ENCODE peak calls at places on chromosome 20, in five cellular contexts. One of them, this sample, is unnamed. For H3K4me1, the result is how much of the 10 kb centered on the place peaks cover.

GRCh38 chr20:32972181-32973076 is 31.8 kb downstream of the SUN5 start:
- DNase-seq in A549: no peak
- DNase-seq in PC-3: no peak
- DNase-seq in endothelial cell of umbilical vein: peak
- DNase-seq in astrocyte: no peak
- DNase-seq in this sample: no peak

GRCh38 chr20:50580016-50580747 is 70.0 kb downstream of the PTPN1 start:
- DNase-seq in PC-3: peak
- DNase-seq in A549: peak
- DNase-seq in astrocyte: no peak
- DNase-seq in endothelial cell of umbilical vein: peak
- DNase-seq in this sample: peak

GRCh38 chr20:48738399-48739304 is 89.1 kb downstream of the PREX1 start:
- DNase-seq in PC-3: no peak
- DNase-seq in astrocyte: no peak
- DNase-seq in endothelial cell of umbilical vein: peak
- DNase-seq in A549: no peak
- DNase-seq in this sample: no peak

GRCh38 chr20:54197621-54198604 is 10.0 kb upstream of the PFDN4 start:
- DNase-seq in astrocyte: no peak
- DNase-seq in PC-3: peak
- DNase-seq in endothelial cell of umbilical vein: no peak
- DNase-seq in A549: peak
- DNase-seq in this sample: peak

GRCh38 chr20:16609066-16609465 is 35.8 kb upstream of the KIF16B start:
- DNase-seq in astrocyte: no peak
- DNase-seq in PC-3: no peak
- DNase-seq in A549: no peak
- DNase-seq in endothelial cell of umbilical vein: no peak
- DNase-seq in this sample: no peak

GRCh38 chr20:5118220-5119142 is 1.3 kb downstream of the PCNA start:
- DNase-seq in PC-3: no peak
- DNase-seq in endothelial cell of umbilical vein: peak
- DNase-seq in astrocyte: no peak
- DNase-seq in A549: no peak
- DNase-seq in this sample: peak

GRCh38 chr20:561437-562231 is 18.0 kb upstream of the CSNK2A1 start:
- DNase-seq in astrocyte: peak
- DNase-seq in endothelial cell of umbilical vein: peak
- DNase-seq in A549: peak
- DNase-seq in PC-3: peak
- DNase-seq in this sample: peak

GRCh38 chr20:19552144-19552895 is 205.7 kb upstream of the RIN2 start:
- DNase-seq in endothelial cell of umbilical vein: no peak
- DNase-seq in astrocyte: no peak
- DNase-seq in A549: peak
- DNase-seq in PC-3: no peak
- DNase-seq in this sample: peak

GRCh38 chr20:63124092-63124781 is 91.7 kb downstream of the YTHDF1 start:
- DNase-seq in endothelial cell of umbilical vein: no peak
- DNase-seq in A549: no peak
- DNase-seq in astrocyte: peak
- DNase-seq in PC-3: peak
- DNase-seq in this sample: no peak

GRCh38 chr20:13340088-13340487 is 119.0 kb downstream of the ISM1 start:
- DNase-seq in astrocyte: no peak
- DNase-seq in endothelial cell of umbilical vein: no peak
- DNase-seq in A549: no peak
- DNase-seq in PC-3: no peak
- DNase-seq in this sample: no peak

GRCh38 chr20:48787861-48788375 is 39.9 kb downstream of the PREX1 start:
- DNase-seq in astrocyte: peak
- DNase-seq in endothelial cell of umbilical vein: no peak
- DNase-seq in A549: peak
- DNase-seq in PC-3: peak
- DNase-seq in this sample: no peak

GRCh38 chr20:36845288-36845969 is 30.5 kb upstream of the TLDC2 start:
- DNase-seq in PC-3: no peak
- DNase-seq in astrocyte: no peak
- DNase-seq in endothelial cell of umbilical vein: no peak
- DNase-seq in A549: no peak
- DNase-seq in this sample: peak

GRCh38 chr20:48773837-48774418 is 53.9 kb downstream of the PREX1 start:
- DNase-seq in endothelial cell of umbilical vein: no peak
- DNase-seq in A549: no peak
- DNase-seq in PC-3: no peak
- DNase-seq in astrocyte: no peak
- DNase-seq in this sample: no peak

GRCh38 chr20:17304785-17305184 is 77.9 kb downstream of the PCSK2 start:
- DNase-seq in PC-3: no peak
- DNase-seq in A549: no peak
- DNase-seq in astrocyte: no peak
- DNase-seq in endothelial cell of umbilical vein: no peak
- DNase-seq in this sample: peak

GRCh38 chr20:49479785-49480184 is 2.7 kb downstream of the KCNB1 start:
- DNase-seq in astrocyte: no peak
- DNase-seq in endothelial cell of umbilical vein: no peak
- DNase-seq in A549: no peak
- DNase-seq in PC-3: no peak
- DNase-seq in this sample: peak

GRCh38 chr20:3929713-3930060 is 40.5 kb downstream of the PANK2 start:
- DNase-seq in PC-3: no peak
- DNase-seq in A549: no peak
- DNase-seq in endothelial cell of umbilical vein: no peak
- DNase-seq in astrocyte: no peak
- DNase-seq in this sample: no peak

GRCh38 chr20:51237278-51237677 is 214.4 kb upstream of the KCNG1 start:
- DNase-seq in astrocyte: no peak
- DNase-seq in A549: no peak
- DNase-seq in endothelial cell of umbilical vein: no peak
- DNase-seq in PC-3: no peak
- DNase-seq in this sample: no peak

GRCh38 chr20:3647418-3647817 is 15.8 kb downstream of the GFRA4 start:
- DNase-seq in endothelial cell of umbilical vein: no peak
- DNase-seq in astrocyte: no peak
- DNase-seq in PC-3: no peak
- DNase-seq in A549: no peak
- DNase-seq in this sample: no peak

GRCh38 chr20:35273449-35274171 is 4.3 kb downstream of the MMP24OS start:
- DNase-seq in astrocyte: no peak
- DNase-seq in A549: no peak
- DNase-seq in PC-3: no peak
- DNase-seq in endothelial cell of umbilical vein: no peak
- DNase-seq in this sample: peak

GRCh38 chr20:49230575-49231211 is 11.5 kb downstream of the DDX27 start:
- DNase-seq in endothelial cell of umbilical vein: no peak
- DNase-seq in astrocyte: no peak
- DNase-seq in A549: no peak
- DNase-seq in PC-3: no peak
- DNase-seq in this sample: no peak

GRCh38 chr20:35133735-35134134 is 13.4 kb downstream of the EDEM2 start:
- DNase-seq in A549: no peak
- DNase-seq in endothelial cell of umbilical vein: no peak
- DNase-seq in PC-3: no peak
- DNase-seq in astrocyte: no peak
- DNase-seq in this sample: no peak

GRCh38 chr20:35200255-35200654 is 26.2 kb upstream of the MMP24 start:
- DNase-seq in A549: no peak
- DNase-seq in endothelial cell of umbilical vein: no peak
- DNase-seq in astrocyte: peak
- DNase-seq in PC-3: peak
- DNase-seq in this sample: no peak

GRCh38 chr20:5001174-5002076 is at the start of gene SLC23A2:
- DNase-seq in A549: peak
- DNase-seq in astrocyte: peak
- DNase-seq in endothelial cell of umbilical vein: peak
- DNase-seq in PC-3: peak
- DNase-seq in this sample: peak

GRCh38 chr20:14879020-14879697 is 541.7 kb upstream of the FLRT3 start:
- DNase-seq in PC-3: peak
- DNase-seq in A549: peak
- DNase-seq in astrocyte: peak
- DNase-seq in endothelial cell of umbilical vein: peak
- DNase-seq in this sample: no peak

GRCh38 chr20:35317416-35317815 is 25.2 kb upstream of the FAM83C start:
- DNase-seq in A549: no peak
- DNase-seq in endothelial cell of umbilical vein: no peak
- DNase-seq in PC-3: no peak
- DNase-seq in astrocyte: no peak
- DNase-seq in this sample: no peak

GRCh38 chr20:18394363-18394762 is 72.5 kb downstream of the DZANK1 start:
- DNase-seq in astrocyte: no peak
- DNase-seq in A549: no peak
- DNase-seq in endothelial cell of umbilical vein: no peak
- DNase-seq in PC-3: no peak
- DNase-seq in this sample: peak

GRCh38 chr20:12287575-12287974 is 369.9 kb downstream of the BTBD3 start:
- DNase-seq in astrocyte: no peak
- DNase-seq in PC-3: peak
- DNase-seq in A549: no peak
- DNase-seq in endothelial cell of umbilical vein: no peak
- DNase-seq in this sample: no peak

GRCh38 chr20:48739395-48740268 is 88.2 kb downstream of the PREX1 start:
- DNase-seq in endothelial cell of umbilical vein: no peak
- DNase-seq in A549: no peak
- DNase-seq in PC-3: no peak
- DNase-seq in astrocyte: no peak
- DNase-seq in this sample: no peak

GRCh38 chr20:62989201-62989601 is 17.6 kb downstream of the BHLHE23 start:
- DNase-seq in astrocyte: no peak
- DNase-seq in endothelial cell of umbilical vein: no peak
- DNase-seq in PC-3: no peak
- DNase-seq in A549: no peak
- DNase-seq in this sample: no peak

GRCh38 chr20:44388466-44389023 is 33.0 kb downstream of the HNF4A start:
- DNase-seq in PC-3: peak
- DNase-seq in endothelial cell of umbilical vein: peak
- DNase-seq in astrocyte: peak
- DNase-seq in A549: peak
- DNase-seq in this sample: peak
- H3K4me2 ChIP-seq in PC-3: peak
- H3K4me2 ChIP-seq in endothelial cell of umbilical vein: no peak
- H3K4me2 ChIP-seq in astrocyte: no peak
- H3K4me2 ChIP-seq in A549: peak
- H3K4me2 ChIP-seq in this sample: no peak

DNA sequence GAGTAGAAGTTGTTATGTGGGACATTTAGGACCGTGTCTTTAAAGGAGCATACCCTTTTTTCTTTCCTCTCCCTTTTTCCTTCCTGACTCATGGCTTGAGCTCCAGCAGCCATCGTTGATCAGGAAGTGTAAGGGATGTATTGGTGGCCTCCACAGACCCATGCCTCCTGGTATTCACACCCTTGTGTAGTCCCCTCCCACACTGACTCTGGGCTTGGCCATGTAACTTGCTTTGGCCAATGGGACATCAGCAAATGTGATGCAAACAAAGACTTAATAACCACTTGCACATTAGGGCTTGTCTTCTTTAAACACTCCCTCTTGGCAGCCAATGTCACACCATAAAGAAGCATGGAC is 18.9 kb upstream of the SLC13A3 start:
- DNase-seq in PC-3: no peak
- DNase-seq in astrocyte: no peak
- DNase-seq in A549: no peak
- DNase-seq in endothelial cell of umbilical vein: no peak
- DNase-seq in this sample: no peak
- H3K4me1 ChIP-seq in PC-3: under half
- H3K4me1 ChIP-seq in astrocyte: under half
- H3K4me1 ChIP-seq in A549: under half
- H3K4me1 ChIP-seq in endothelial cell of umbilical vein: under half
- H3K4me1 ChIP-seq in this sample: under half

DNA sequence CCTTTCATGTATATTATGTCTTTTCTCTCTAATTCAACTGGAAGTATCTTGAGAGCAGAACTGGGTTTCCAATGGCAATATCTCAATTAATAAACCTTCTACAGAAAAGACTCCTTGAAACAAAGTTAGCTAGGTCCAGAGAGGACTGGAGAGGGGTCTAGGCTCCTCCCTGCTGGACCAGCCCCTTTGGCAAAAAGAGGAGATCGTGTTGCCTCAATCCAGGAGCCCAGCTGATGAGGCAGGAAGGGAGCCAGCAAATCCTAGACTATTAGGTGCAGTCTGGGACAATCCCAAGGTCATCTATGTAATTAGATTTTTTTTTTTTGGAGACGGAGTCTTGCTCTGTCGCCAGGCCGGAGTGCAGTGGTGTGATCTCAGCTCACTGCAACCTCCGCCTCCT is 21.9 kb downstream of the BCL2L1 start:
- DNase-seq in endothelial cell of umbilical vein: no peak
- DNase-seq in astrocyte: no peak
- DNase-seq in PC-3: no peak
- DNase-seq in A549: no peak
- DNase-seq in this sample: no peak
- H3K4me2 ChIP-seq in endothelial cell of umbilical vein: no peak
- H3K4me2 ChIP-seq in astrocyte: no peak
- H3K4me2 ChIP-seq in PC-3: no peak
- H3K4me2 ChIP-seq in A549: peak
- H3K4me2 ChIP-seq in this sample: no peak

DNA sequence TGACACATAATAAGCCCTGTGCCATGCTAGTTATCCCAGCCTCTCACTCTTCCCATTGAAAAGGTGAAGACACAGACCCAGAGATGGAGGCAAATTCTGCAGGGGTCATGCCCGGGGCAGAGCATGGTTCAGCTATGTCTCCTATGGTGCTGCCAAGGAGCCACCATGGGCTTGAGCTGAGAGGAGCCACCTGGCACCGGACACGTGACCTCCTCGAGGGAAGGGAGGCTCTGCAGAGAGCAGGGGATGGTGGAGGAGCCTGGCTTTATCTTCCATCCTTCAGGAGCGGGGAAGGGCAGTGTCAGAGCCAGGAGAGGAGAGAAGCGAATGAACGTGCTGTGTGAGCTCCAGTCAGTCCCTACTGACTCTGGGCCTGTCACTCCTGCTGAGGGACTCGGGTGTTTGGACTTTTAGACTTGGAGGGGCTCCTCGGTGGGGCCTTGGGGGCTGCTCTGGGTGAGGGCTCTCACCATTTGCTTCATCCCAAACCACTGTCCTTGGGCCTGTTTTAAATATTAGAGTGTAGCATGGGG is 11.1 kb upstream of the CCN5 start:
- DNase-seq in endothelial cell of umbilical vein: no peak
- DNase-seq in astrocyte: no peak
- DNase-seq in PC-3: no peak
- DNase-seq in A549: no peak
- DNase-seq in this sample: no peak
- H3K4me1 ChIP-seq in endothelial cell of umbilical vein: under half
- H3K4me1 ChIP-seq in astrocyte: under half
- H3K4me1 ChIP-seq in PC-3: under half
- H3K4me1 ChIP-seq in A549: under half
- H3K4me1 ChIP-seq in this sample: under half

GRCh38 chr20:58969439-58969838 is 11.6 kb upstream of the NELFCD start:
- DNase-seq in endothelial cell of umbilical vein: no peak
- DNase-seq in A549: no peak
- DNase-seq in astrocyte: no peak
- DNase-seq in PC-3: no peak
- DNase-seq in this sample: no peak
- H3K4me2 ChIP-seq in endothelial cell of umbilical vein: no peak
- H3K4me2 ChIP-seq in A549: no peak
- H3K4me2 ChIP-seq in astrocyte: no peak
- H3K4me2 ChIP-seq in PC-3: no peak
- H3K4me2 ChIP-seq in this sample: no peak